ENCODE peak calls at places on chromosomes 7 and 10, in five cellular contexts. R is memory B cell; X is tibial nerve; I is activated CD8-positive, alpha-beta memory T cell treated with anti-CD3 and anti-CD28 coated beads, Interleukin-2, amount 50 U/mL, for 48 hours; E is stimulated activated CD4-positive, alpha-beta T cell treated with anti-CD3 and anti-CD28 coated beads, Interleukin-4, amount 100 ng/mL, for 4 hours. Y is an unnamed sample.

GRCh38 chr10:72088879-72089585 is 681 bp upstream of the SPOCK2 start:
- DNase-seq in I (peak), R (no peak), E (peak), X (no peak), Y (peak)

GRCh38 chr10:86262671-86263165 is 103.9 kb downstream of the GRID1 start:
- DNase-seq in R (no peak), I (no peak), E (no peak), X (no peak), Y (no peak)

GRCh38 chr10:4249841-4250496 is 465.0 kb upstream of the KLF6 start:
- DNase-seq in R (no peak), X (no peak), E (no peak), I (no peak), Y (no peak)

GRCh38 chr10:43420369-43421200 is 11.6 kb upstream of the HNRNPF start:
- DNase-seq in I (peak), E (peak), X (peak), R (peak), Y (peak)

GRCh38 chr10:95988702-95989101 is 54.7 kb upstream of the CCNJ start:
- DNase-seq in E (no peak), X (no peak), R (no peak), I (no peak), Y (no peak)

GRCh38 chr7:38452615-38453014 is 178.6 kb downstream of the AMPH start:
- DNase-seq in R (no peak), E (no peak), I (no peak), X (no peak), Y (no peak)

GRCh38 chr7:105205592-105206211 is 183.0 kb downstream of the SRPK2 start:
- DNase-seq in R (no peak), E (no peak), I (no peak), X (no peak), Y (no peak)

GRCh38 chr7:48154792-48155413 is 16.4 kb upstream of the ABCA13 start:
- DNase-seq in E (peak), R (no peak), X (no peak), I (no peak), Y (peak)

GRCh38 chr7:152909683-152910544 is 150.4 kb downstream of the ACTR3B start:
- DNase-seq in I (no peak), R (no peak), E (no peak), X (no peak), Y (no peak)

GRCh38 chr10:72308320-72308987 is 34.7 kb downstream of the DDIT4 start:
- DNase-seq in I (peak), X (no peak), R (no peak), E (no peak), Y (no peak)

GRCh38 chr7:153393666-153394065 is 634.1 kb downstream of the ACTR3B start:
- DNase-seq in R (no peak), I (no peak), X (no peak), E (no peak), Y (no peak)

Y was measured in GM10248.